ENCODE peak calls at places on chromosomes 2 and 18, in eight cellular contexts. M is mammary epithelial cell; Q is activated CD8-positive, alpha-beta memory T cell treated with anti-CD3 and anti-CD28 coated beads, Interleukin-2, amount 10 ng/mL, durations not matched to agents 7 days and 5 days; X is Daoy; U is activated CD4-positive, alpha-beta T cell treated with anti-CD3 and anti-CD28 coated beads, Interleukin-2, amount 10 ng/mL, durations not matched to agents 7 days and 5 days; Z is NCI-H524 treated with DMSO at 0.1 percent for 48 hours; R is coronary artery; A is hippocampal formation. W is an unnamed sample.

GRCh38 chr18:3279201-3280185 is 17.6 kb downstream of the MYL12B start:
- DNase-seq in R (no peak), Q (no peak), X (no peak), U (no peak), M (no peak), A (no peak), Z (no peak), W (no peak)

GRCh38 chr2:200446612-200447011 is 63.3 kb downstream of the KCTD18 start:
- DNase-seq in A (no peak), U (no peak), Q (no peak), Z (no peak), M (no peak), X (no peak), R (no peak), W (no peak)

GRCh38 chr18:56034954-56035353 is 447.0 kb upstream of the TCF4 start:
- DNase-seq in X (no peak), A (no peak), M (no peak), Z (no peak), R (no peak), Q (no peak), U (no peak), W (no peak)

GRCh38 chr2:220143336-220143735 is 515.9 kb downstream of the SLC4A3 start:
- DNase-seq in R (no peak), M (peak; percentile 80), Z (no peak), X (peak; percentile 46), Q (no peak), U (no peak), A (no peak), W (no peak)

GRCh38 chr18:49460958-49461601 is 635 bp upstream of the DYM start:
- DNase-seq in Q (no peak), M (no peak), A (no peak), Z (no peak), R (no peak), X (peak; percentile 24), U (no peak), W (no peak)

GRCh38 chr2:17104454-17104853 is 413.8 kb downstream of the RAD51AP2 start:
- DNase-seq in U (no peak), X (no peak), R (no peak), M (peak; percentile 15), Q (no peak), Z (no peak), A (no peak), W (no peak)

GRCh38 chr2:175964195-175964594 is 37.9 kb downstream of the LNPK start:
- DNase-seq in R (no peak), A (no peak), Z (no peak), M (no peak), X (no peak), Q (no peak), U (no peak), W (no peak)

GRCh38 chr2:166410828-166411472 is 35.2 kb upstream of the SCN9A start:
- DNase-seq in U (no peak), M (peak; percentile 84), Z (no peak), A (no peak), R (no peak), X (peak; percentile 77), Q (no peak), W (no peak)

GRCh38 chr2:69305712-69306611 is 81.1 kb downstream of the GFPT1 start:
- DNase-seq in A (no peak), R (no peak), M (no peak), Q (no peak), U (no peak), Z (no peak), X (no peak), W (no peak)

GRCh38 chr2:201950606-201951005 is 83.0 kb upstream of the FZD7 start:
- DNase-seq in Q (no peak), R (no peak), X (no peak), U (no peak), Z (no peak), M (peak; percentile 44), A (no peak), W (no peak)